ENCODE peak calls at places on chromosomes 4 and X, in seven cellular contexts. R is OCI-LY7; U is Peyer's patch; C is CD8-positive, alpha-beta T cell; S is tibial nerve; J is hepatocyte; E is ovary. W is an unnamed sample. For H3K4me1 and H3K36me3, the result is how much of the 10 kb centered on the place peaks cover.

GRCh38 chr4:83043801-83044407 is 8.9 kb downstream of the COPS4 start:
- DNase-seq in E (no peak), J (no peak), C (no peak), U (no peak), R (no peak), S (no peak), W (no peak)

GRCh38 chr4:186820371-186820990 is 96.8 kb upstream of the FAT1 start:
- DNase-seq in U (peak), R (no peak), S (no peak), C (no peak), J (peak), E (no peak), W (no peak)

GRCh38 chr4:165096776-165097175 is 15.9 kb downstream of the TMEM192 start:
- DNase-seq in S (no peak), J (peak), E (no peak), U (no peak), R (peak), C (no peak), W (no peak)

GRCh38 chr4:38815879-38816782 is 11.5 kb upstream of the TLR1 start:
- DNase-seq in E (no peak), J (no peak), S (no peak), R (peak), C (no peak), U (no peak), W (no peak)

GRCh38 chrX:152893631-152894610 is 3.9 kb upstream of the ZNF185 start:
- DNase-seq in C (no peak), R (no peak), E (no peak), J (no peak), U (no peak), S (no peak), W (no peak)

GRCh38 chr4:88623097-88623496 is 30.8 kb downstream of the HERC3 start:
- DNase-seq in E (no peak), S (no peak), U (no peak), C (no peak), R (no peak), J (peak), W (no peak)

GRCh38 chr4:128379860-128380259 is 92.2 kb upstream of the PGRMC2 start:
- DNase-seq in R (peak), E (peak), C (no peak), S (no peak), U (no peak), J (peak), W (no peak)

GRCh38 chrX:46407753-46408130 is 137.5 kb downstream of the ZNF674 start:
- DNase-seq in J (no peak), E (peak), C (no peak), R (no peak), S (no peak), U (no peak), W (no peak)

GRCh38 chr4:6313216-6313615 is 43.6 kb downstream of the WFS1 start:
- DNase-seq in C (no peak), U (no peak), S (no peak), E (no peak), R (no peak), J (no peak), W (no peak)

GRCh38 chr4:84279678-84280077 is 219.4 kb downstream of the NKX6-1 start:
- DNase-seq in U (no peak), J (no peak), E (no peak), S (no peak), R (no peak), C (no peak), W (no peak)

GRCh38 chr4:126850286-126850685 is 782.5 kb upstream of the INTU start:
- DNase-seq in J (peak), S (no peak), C (no peak), U (no peak), R (no peak), E (no peak), W (no peak)

GRCh38 chrX:20061869-20062254 is 54.8 kb downstream of the MAP7D2 start:
- DNase-seq in R (no peak), U (no peak), E (no peak), C (no peak), J (no peak), S (peak), W (no peak)

GRCh38 chr4:2059034-2059725 is at the start of gene NAT8L:
- DNase-seq in R (peak), U (no peak), E (no peak), J (peak), C (no peak), S (no peak), W (no peak)

GRCh38 chrX:135480076-135480475 is 40.4 kb upstream of the INTS6L start:
- DNase-seq in J (no peak), E (no peak), R (no peak), U (no peak), C (no peak), S (no peak), W (no peak)

GRCh38 chr4:142549726-142550463 is 296.2 kb downstream of the INPP4B start:
- DNase-seq in E (no peak), U (no peak), C (no peak), S (no peak), R (no peak), J (peak), W (no peak)

GRCh38 chr4:189792819-189793618 is 147.7 kb upstream of the FRG1 start:
- DNase-seq in C (peak), U (peak), R (peak), S (peak), J (peak), E (peak), W (peak)

GRCh38 chr4:183140911-183141320 is 41.9 kb downstream of the WWC2 start:
- DNase-seq in S (no peak), C (no peak), R (no peak), E (no peak), J (no peak), U (no peak), W (no peak)

GRCh38 chrX:16100673-16101072 is 22.7 kb upstream of the GRPR start:
- DNase-seq in U (no peak), S (no peak), J (no peak), R (no peak), E (no peak), C (no peak), W (no peak)

GRCh38 chr4:10161146-10161545 is 44.5 kb upstream of the WDR1 start:
- DNase-seq in R (no peak), U (no peak), E (no peak), C (no peak), S (no peak), J (no peak), W (no peak)

GRCh38 chr4:173277340-173277739 is 56.8 kb downstream of the HMGB2 start:
- DNase-seq in R (no peak), E (no peak), J (no peak), C (no peak), S (no peak), U (no peak), W (no peak)

GRCh38 chr4:4913147-4913561 is 53.7 kb downstream of the MSX1 start:
- DNase-seq in J (no peak), S (peak), U (no peak), E (no peak), R (no peak), C (no peak), W (no peak)

GRCh38 chr4:140048419-140049022 is 105.5 kb downstream of the MAML3 start:
- DNase-seq in E (no peak), J (no peak), S (no peak), R (no peak), C (no peak), U (no peak), W (no peak)

GRCh38 chr4:78267790-78268189 is 210.7 kb downstream of the FRAS1 start:
- DNase-seq in E (no peak), S (no peak), J (no peak), R (no peak), U (no peak), C (no peak), W (no peak)

GRCh38 chrX:77446840-77447239 is 349 bp upstream of the FGF16 start:
- DNase-seq in S (no peak), C (no peak), R (no peak), U (no peak), J (no peak), E (no peak), W (no peak)

GRCh38 chr4:13523105-13523477 is 21.2 kb downstream of the NKX3-2 start:
- DNase-seq in R (no peak), E (no peak), S (no peak), J (no peak), C (no peak), U (no peak), W (no peak)

GRCh38 chrX:46912673-46913491 is 661 bp downstream of the JADE3 start:
- DNase-seq in U (peak), R (peak), E (peak), S (no peak), J (peak), C (peak), W (no peak)

GRCh38 chr4:108854781-108855180 is 91.9 kb upstream of the ETNPPL start:
- DNase-seq in U (no peak), E (no peak), S (no peak), R (no peak), C (no peak), J (no peak), W (no peak)

GRCh38 chrX:119753639-119754257 is 4.6 kb upstream of the SOWAHD start:
- DNase-seq in J (peak), C (peak), U (no peak), R (peak), E (no peak), S (peak), W (no peak)

GRCh38 chr4:102815981-102816380 is 11.4 kb downstream of the UBE2D3 start:
- DNase-seq in U (no peak), S (no peak), R (no peak), C (no peak), J (peak), E (no peak), W (no peak)
- H3K4me1 ChIP-seq in U (under half), S (under half), R (under half), C (half or more), J (under half), E (under half), W (half or more)

GRCh38 chrX:30666094-30666493 is 12.9 kb downstream of the GK start:
- DNase-seq in C (no peak), R (no peak), U (no peak), E (no peak), J (no peak), S (no peak), W (no peak)
- H3K36me3 ChIP-seq in C (under half), R (under half), U (under half), E (under half), J (under half), S (under half), W (under half)

GRCh38 chr4:53131562-53131925 is 234.3 kb downstream of the SCFD2 start:
- DNase-seq in J (no peak), U (no peak), E (no peak), S (no peak), C (no peak), R (no peak), W (no peak)

GRCh38 chr4:53141308-53141707 is 224.6 kb downstream of the SCFD2 start:
- DNase-seq in C (no peak), R (no peak), U (no peak), S (no peak), J (no peak), E (no peak), W (no peak)

GRCh38 chr4:53132117-53132889 is 233.6 kb downstream of the SCFD2 start:
- DNase-seq in R (no peak), C (no peak), E (no peak), U (no peak), S (no peak), J (no peak), W (no peak)

GRCh38 chr4:53136954-53137353 is 228.9 kb downstream of the SCFD2 start:
- DNase-seq in U (no peak), J (no peak), S (no peak), C (no peak), E (no peak), R (no peak), W (no peak)

DNA sequence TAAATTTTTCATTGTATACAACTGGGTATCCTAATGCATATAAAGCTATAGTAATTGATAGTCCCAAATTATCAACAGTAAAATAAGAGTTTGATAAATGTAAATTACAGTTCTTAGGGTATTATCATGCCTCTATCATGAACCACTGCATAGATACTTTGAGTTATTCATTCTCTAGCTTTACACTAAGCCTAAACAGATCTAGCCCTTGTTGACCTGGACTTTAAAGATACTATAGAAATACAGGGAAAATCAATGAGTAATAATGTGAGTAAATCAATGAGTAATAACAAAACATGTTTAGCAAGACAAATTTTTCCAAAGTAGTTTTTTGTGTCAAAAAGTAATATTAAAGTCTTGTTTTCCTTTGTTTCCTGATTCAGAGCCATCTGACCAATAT is 228.4 kb downstream of the SCFD2 start:
- DNase-seq in U (no peak), C (no peak), R (no peak), S (no peak), J (no peak), E (no peak), W (no peak)
- H3K4me3 ChIP-seq in U (no peak), C (no peak), R (no peak), S (no peak), J (no peak), E (no peak), W (no peak)

GRCh38 chr4:104749062-104749461 is 254.4 kb upstream of the CXXC4 start:
- DNase-seq in E (no peak), S (no peak), C (no peak), U (no peak), J (no peak), R (no peak), W (no peak)
- H3K4me1 ChIP-seq in E (under half), S (under half), C (under half), U (under half), J (under half), R (under half), W (under half)

GRCh38 chr4:87109121-87109520 is 111.3 kb downstream of the KLHL8 start:
- DNase-seq in J (no peak), S (no peak), R (no peak), C (no peak), U (no peak), E (no peak), W (no peak)
- H3K36me3 ChIP-seq in J (under half), S (under half), R (half or more), C (under half), U (half or more), E (under half), W (under half)

DNA sequence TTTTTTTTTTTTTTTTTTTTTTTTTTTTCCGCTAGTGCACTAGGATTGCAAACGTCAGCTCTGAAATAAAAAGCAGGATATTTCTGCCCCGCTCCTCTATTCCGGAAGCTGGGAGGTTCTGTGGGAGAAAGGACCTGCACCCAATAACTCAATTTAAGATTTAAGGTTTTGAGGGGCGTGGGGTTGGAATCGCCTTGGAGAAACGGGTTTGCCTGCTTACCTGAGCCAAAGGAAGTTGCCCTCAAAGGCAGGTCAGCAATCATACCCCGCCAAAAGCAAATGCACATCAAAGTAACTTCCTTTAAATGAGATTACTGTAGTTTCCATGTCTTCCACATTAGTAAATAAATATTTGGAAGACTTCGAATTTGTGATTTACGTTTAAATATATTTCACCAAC is 952 bp upstream of the HS3ST1 start:
- DNase-seq in C (no peak), R (no peak), U (no peak), E (no peak), S (no peak), J (no peak), W (no peak)
- H3K4me3 ChIP-seq in C (no peak), R (no peak), U (peak), E (peak), S (peak), J (peak), W (peak)

GRCh38 chr4:175789632-175790031 is 22.4 kb downstream of the GPM6A start:
- DNase-seq in J (no peak), S (no peak), C (no peak), R (no peak), U (no peak), E (no peak), W (no peak)
- H3K4me1 ChIP-seq in J (under half), S (under half), C (under half), R (under half), U (under half), E (under half), W (under half)

GRCh38 chr4:80611366-80611765 is 275.8 kb downstream of the CFAP299 start:
- DNase-seq in R (peak), J (peak), E (no peak), C (no peak), S (no peak), U (no peak), W (no peak)
- H3K36me3 ChIP-seq in R (half or more), J (under half), E (under half), C (under half), S (under half), U (under half), W (under half)

DNA sequence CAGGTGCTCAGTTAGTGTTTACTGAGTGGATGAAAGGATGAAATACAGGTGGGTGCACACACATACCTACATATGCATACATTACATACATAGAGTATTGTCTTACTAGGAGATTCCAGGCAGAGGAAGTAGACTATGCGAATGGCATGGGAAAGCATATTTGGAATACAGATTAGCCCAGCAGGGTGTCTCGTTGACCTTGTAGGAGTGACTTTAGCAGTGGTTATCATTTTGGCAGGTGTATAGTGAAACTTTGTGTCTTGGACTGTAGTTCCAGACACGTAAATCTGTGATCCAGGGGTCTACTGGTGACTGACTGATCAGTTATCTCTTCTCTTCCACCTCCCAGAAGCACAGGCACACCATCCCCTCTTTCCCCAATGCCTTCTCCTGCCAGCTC is 86.3 kb downstream of the KLHL8 start:
- DNase-seq in S (no peak), E (no peak), C (no peak), R (no peak), U (no peak), J (no peak), W (no peak)
- H3K4me3 ChIP-seq in S (no peak), E (no peak), C (no peak), R (no peak), U (no peak), J (no peak), W (no peak)

GRCh38 chr4:121696140-121696640 is 590 bp downstream of the ANXA5 start:
- DNase-seq in S (peak), E (peak), J (peak), U (peak), R (peak), C (peak), W (peak)

GRCh38 chr4:121692261-121692660 is 4.5 kb downstream of the ANXA5 start:
- DNase-seq in S (no peak), C (no peak), R (no peak), U (no peak), J (no peak), E (no peak), W (no peak)

GRCh38 chr4:121690001-121690400 is 6.8 kb downstream of the ANXA5 start:
- DNase-seq in C (no peak), U (no peak), E (no peak), R (no peak), J (no peak), S (no peak), W (no peak)

GRCh38 chr4:121696641-121697461 is at the start of gene ANXA5:
- DNase-seq in S (peak), U (peak), E (peak), C (peak), R (peak), J (peak), W (peak)

GRCh38 chr4:121693450-121693849 is 3.3 kb downstream of the ANXA5 start:
- DNase-seq in R (no peak), S (no peak), C (no peak), J (no peak), U (no peak), E (no peak), W (no peak)
- H3K4me1 ChIP-seq in R (under half), S (under half), C (under half), J (under half), U (under half), E (under half), W (under half)